ENCODE peak calls at places on chromosomes 13 and 19, in ten cellular contexts. C, Q, B, I, M, P, E, L, T and J are unnamed samples.

GRCh38 chr13:114128624-114129522 is 3.5 kb downstream of the RASA3 start:
- DNase-seq in I (no peak), B (peak; percentile 84), L (peak; percentile 84), T (peak; percentile 49), C (no peak), P (no peak), E (peak; percentile 96), M (peak; percentile 85), Q (peak; percentile 86), J (peak; percentile 92)

GRCh38 chr19:42494321-42494720 is 34.0 kb downstream of the CEACAM1 start:
- DNase-seq in T (no peak), Q (no peak), I (no peak), C (no peak), P (no peak), E (no peak), B (no peak), L (no peak), M (no peak), J (no peak)

GRCh38 chr19:5262721-5263120 is 77.9 kb downstream of the PTPRS start:
- DNase-seq in C (no peak), M (no peak), B (no peak), L (no peak), I (no peak), Q (no peak), E (no peak), T (no peak), P (no peak), J (no peak)

GRCh38 chr13:25329706-25330105 is 28.3 kb downstream of the NUP58 start:
- DNase-seq in L (no peak), C (no peak), I (no peak), P (no peak), M (peak; percentile 44), E (no peak), T (no peak), B (no peak), Q (no peak), J (no peak)

GRCh38 chr19:49468746-49469447 is 5.1 kb upstream of the FLT3LG start:
- DNase-seq in P (peak; percentile 99), C (peak; percentile 93), Q (peak; percentile 83), M (peak; percentile 85), B (peak; percentile 92), L (peak; percentile 98), T (peak; percentile 82), I (no peak), E (no peak), J (peak; percentile 89)

GRCh38 chr19:54882758-54883157 is 8.7 kb downstream of the FCAR start:
- DNase-seq in B (no peak), T (no peak), P (no peak), M (no peak), I (no peak), C (no peak), Q (no peak), L (no peak), E (peak; percentile 35), J (no peak)

GRCh38 chr13:112984954-112985802 is 16.2 kb downstream of the MCF2L start:
- DNase-seq in B (no peak), M (no peak), P (no peak), E (no peak), L (no peak), I (no peak), T (no peak), C (no peak), Q (no peak), J (no peak)

GRCh38 chr13:78194904-78195639 is 276.4 kb upstream of the EDNRB start:
- DNase-seq in M (peak; percentile 15), P (no peak), Q (no peak), L (no peak), B (no peak), I (no peak), T (no peak), C (peak; percentile 61), E (no peak), J (no peak)

GRCh38 chr19:48354332-48354992 is 9.3 kb downstream of the TMEM143 start:
- DNase-seq in C (no peak), T (no peak), Q (no peak), P (no peak), B (no peak), E (no peak), I (no peak), M (peak; percentile 17), L (no peak), J (no peak)

GRCh38 chr13:39417643-39418042 is 185.3 kb downstream of the LHFPL6 start:
- DNase-seq in C (peak; percentile 85), P (no peak), M (peak; percentile 66), I (no peak), B (no peak), T (no peak), Q (no peak), E (peak; percentile 42), L (no peak), J (no peak)

GRCh38 chr13:51479199-51479523 is 26.3 kb upstream of the INTS6 start:
- DNase-seq in E (no peak), I (no peak), Q (no peak), P (no peak), T (no peak), C (no peak), M (peak; percentile 42), B (no peak), L (no peak), J (no peak)

GRCh38 chr13:108777421-108778420 is 148.3 kb downstream of the MYO16 start:
- DNase-seq in M (no peak), I (no peak), B (no peak), C (peak; percentile 88), P (no peak), T (no peak), L (no peak), E (no peak), Q (no peak), J (no peak)

GRCh38 chr13:102799544-102800144 is 725 bp downstream of the BIVM start:
- DNase-seq in Q (no peak), L (no peak), C (peak; percentile 73), B (no peak), M (peak; percentile 30), E (peak; percentile 50), P (no peak), I (no peak), T (no peak), J (peak; percentile 85)

GRCh38 chr19:4878491-4878968 is 11.1 kb upstream of the PLIN3 start:
- DNase-seq in P (no peak), T (no peak), C (no peak), M (no peak), E (no peak), Q (no peak), B (no peak), L (no peak), I (no peak), J (peak; percentile 53)

GRCh38 chr19:42254083-42254849 is 662 bp downstream of the ERF start:
- DNase-seq in P (peak; percentile 23), B (peak; percentile 83), E (peak; percentile 68), T (no peak), Q (peak; percentile 64), I (peak; percentile 80), L (peak; percentile 85), C (peak; percentile 86), M (peak; percentile 57), J (peak; percentile 90)

GRCh38 chr19:39432677-39433025 is 3.1 kb downstream of the RPS16 start:
- DNase-seq in M (no peak), T (no peak), E (no peak), P (no peak), L (no peak), I (no peak), B (no peak), Q (no peak), C (no peak), J (no peak)

GRCh38 chr19:52991484-52991883 is 22.2 kb upstream of the ERVV-1 start:
- DNase-seq in T (no peak), M (peak; percentile 52), P (no peak), Q (no peak), I (no peak), C (no peak), L (no peak), E (peak; percentile 49), B (no peak), J (no peak)

GRCh38 chr19:41357746-41358145 is 4.0 kb upstream of the TGFB1 start:
- DNase-seq in B (no peak), M (no peak), P (no peak), Q (no peak), T (no peak), I (no peak), C (no peak), E (no peak), L (no peak), J (no peak)

GRCh38 chr13:25839356-25839755 is 212.5 kb downstream of the SHISA2 start:
- DNase-seq in E (no peak), I (no peak), C (no peak), Q (no peak), M (no peak), B (no peak), T (no peak), L (no peak), P (no peak), J (no peak)

GRCh38 chr19:57642396-57643046 is 9.6 kb downstream of the ZNF211 start:
- DNase-seq in M (no peak), C (no peak), P (no peak), T (no peak), B (no peak), Q (no peak), E (no peak), L (no peak), I (no peak), J (no peak)

GRCh38 chr13:27020415-27020814 is 151.2 kb downstream of the USP12 start:
- DNase-seq in T (no peak), B (no peak), M (no peak), Q (no peak), P (no peak), E (no peak), L (no peak), C (no peak), I (no peak), J (no peak)

GRCh38 chr13:39284801-39285388 is 246.6 kb downstream of the NHLRC3 start:
- DNase-seq in E (no peak), P (no peak), L (no peak), B (no peak), C (peak; percentile 54), Q (no peak), I (no peak), T (no peak), M (peak; percentile 21), J (no peak)

GRCh38 chr19:47257411-47258169 is 1.3 kb downstream of the CCDC9 start:
- DNase-seq in L (no peak), C (no peak), E (no peak), B (no peak), I (no peak), P (no peak), M (no peak), T (peak; percentile 93), Q (no peak), J (no peak)

GRCh38 chr19:19900124-19900523 is 622 bp upstream of the ZNF93 start:
- DNase-seq in C (no peak), E (no peak), T (no peak), I (no peak), Q (no peak), B (no peak), P (no peak), L (no peak), M (peak; percentile 89), J (no peak)

GRCh38 chr19:6261883-6262282 is 17.9 kb downstream of the MLLT1 start:
- DNase-seq in Q (no peak), M (no peak), C (no peak), L (no peak), P (no peak), T (no peak), B (no peak), E (peak; percentile 32), I (no peak), J (no peak)

GRCh38 chr19:39372047-39372802 is 18.7 kb downstream of the PAF1 start:
- DNase-seq in B (peak; percentile 86), L (no peak), T (no peak), P (no peak), M (peak; percentile 96), Q (no peak), C (no peak), E (no peak), I (no peak), J (peak; percentile 92)

GRCh38 chr13:107209811-107210210 is 641.9 kb upstream of the ARGLU1 start:
- DNase-seq in T (no peak), L (no peak), C (no peak), Q (no peak), E (peak; percentile 35), I (no peak), B (no peak), M (peak; percentile 74), P (no peak), J (no peak)

GRCh38 chr19:35510626-35510964 is 2.9 kb downstream of the DMKN start:
- DNase-seq in L (no peak), C (no peak), I (no peak), P (no peak), M (no peak), B (no peak), E (no peak), Q (no peak), T (no peak), J (no peak)